ENCODE peak calls at places on chromosomes 12 and 14, in seven cellular contexts. Z is IMR-90, B is neuronal stem cell, Y is trophoblast cell, P is mesenchymal stem cell, K is H1, N is H9. S is an unnamed sample.

GRCh38 chr14:49036236-49036635 is 549.9 kb downstream of the RPS29 start:
- DNase-seq in Z (no peak), B (no peak), K (no peak), Y (no peak), N (no peak), P (no peak), S (no peak)

GRCh38 chr12:72295101-72295500 is 22.9 kb downstream of the TRHDE start:
- DNase-seq in P (no peak), Z (peak; percentile 43), Y (no peak), N (no peak), K (no peak), B (no peak), S (no peak)

GRCh38 chr12:49869816-49870500 is 27.1 kb upstream of the BCDIN3D start:
- DNase-seq in K (peak; percentile 38), N (peak; percentile 20), B (no peak), P (no peak), Y (no peak), Z (no peak), S (no peak)

GRCh38 chr12:117363953-117364486 is 2.6 kb upstream of the NOS1 start:
- DNase-seq in N (no peak), Z (no peak), B (no peak), K (no peak), P (no peak), Y (no peak), S (peak; percentile 52)

GRCh38 chr12:69275471-69275891 is 36.1 kb downstream of the CPSF6 start:
- DNase-seq in Y (no peak), B (no peak), N (no peak), K (no peak), Z (no peak), P (no peak), S (peak; percentile 48)

GRCh38 chr12:121365416-121366062 is 13.3 kb upstream of the ANAPC5 start:
- DNase-seq in B (no peak), Z (peak; percentile 13), Y (no peak), K (no peak), N (no peak), P (no peak), S (no peak)

GRCh38 chr12:78062781-78063180 is 232.1 kb downstream of the NAV3 start:
- DNase-seq in P (peak; percentile 40), Z (peak; percentile 83), N (no peak), Y (no peak), K (no peak), B (no peak), S (no peak)

GRCh38 chr12:69123909-69124638 is 115.3 kb upstream of the CPSF6 start:
- DNase-seq in Z (no peak), Y (no peak), P (no peak), N (no peak), K (no peak), B (no peak), S (no peak)

GRCh38 chr12:51389302-51389999 is 1.8 kb downstream of the GALNT6 start:
- DNase-seq in P (peak; percentile 64), B (no peak), Y (peak; percentile 55), K (no peak), N (no peak), Z (peak; percentile 93), S (no peak)

GRCh38 chr14:81436296-81437138 is 36.4 kb upstream of the STON2 start:
- DNase-seq in N (peak; percentile 85), B (peak; percentile 83), Y (peak; percentile 64), P (peak; percentile 54), Z (peak; percentile 45), K (peak; percentile 87), S (peak; percentile 91)

GRCh38 chr12:52274521-52274920 is at the start of gene KRT86:
- DNase-seq in Z (no peak), Y (no peak), N (no peak), K (no peak), B (no peak), P (no peak), S (no peak)

GRCh38 chr12:16568873-16569272 is 37.1 kb downstream of the LMO3 start:
- DNase-seq in B (no peak), K (no peak), N (no peak), P (no peak), Y (no peak), Z (no peak), S (peak; percentile 18)

GRCh38 chr12:131713349-131713748 is 2.5 kb downstream of the SFSWAP start:
- DNase-seq in K (no peak), N (no peak), B (no peak), Z (no peak), P (no peak), Y (no peak), S (peak; percentile 29)

GRCh38 chr12:20096430-20096829 is 271.9 kb upstream of the PDE3A start:
- DNase-seq in Y (no peak), K (no peak), B (no peak), Z (peak; percentile 10), P (peak; percentile 12), N (no peak), S (no peak)

GRCh38 chr12:69028941-69029729 is 96.2 kb upstream of the CPM start:
- DNase-seq in Z (no peak), P (no peak), K (no peak), N (no peak), B (no peak), Y (no peak), S (no peak)

GRCh38 chr14:101364503-101365328 is 196.6 kb upstream of the DIO3 start:
- DNase-seq in Z (no peak), B (no peak), K (no peak), Y (no peak), N (no peak), P (no peak), S (no peak)

GRCh38 chr14:104304451-104305351 is 166.3 kb downstream of the KIF26A start:
- DNase-seq in Z (no peak), Y (no peak), N (no peak), B (no peak), K (no peak), P (no peak), S (no peak)

GRCh38 chr12:22684124-22684523 is 59.2 kb downstream of the ETNK1 start:
- DNase-seq in P (no peak), K (no peak), B (no peak), Z (no peak), Y (no peak), N (no peak), S (no peak)

GRCh38 chr12:75684678-75685620 is 173.5 kb upstream of the KRR1 start:
- DNase-seq in N (no peak), K (no peak), B (no peak), Z (peak; percentile 86), Y (no peak), P (peak; percentile 71), S (no peak)

GRCh38 chr14:61420326-61420725 is 98.9 kb downstream of the PRKCH start:
- DNase-seq in Z (peak; percentile 5), Y (peak; percentile 55), B (no peak), N (no peak), K (no peak), P (no peak), S (peak; percentile 76)

GRCh38 chr14:93332032-93332852 is 594 bp downstream of the BTBD7 start:
- DNase-seq in Y (peak; percentile 64), Z (peak; percentile 49), B (peak; percentile 61), N (no peak), K (peak; percentile 80), P (peak; percentile 68), S (peak; percentile 74)

GRCh38 chr12:50685641-50686040 is 78.3 kb upstream of the ATF1 start:
- DNase-seq in K (no peak), N (no peak), B (no peak), P (no peak), Y (no peak), Z (no peak), S (peak; percentile 67)

GRCh38 chr12:4268549-4269181 is 4.9 kb upstream of the CCND2 start:
- DNase-seq in N (no peak), P (peak; percentile 34), Z (no peak), K (no peak), Y (no peak), B (no peak), S (no peak)

GRCh38 chr12:98998697-98999299 is 353.7 kb downstream of the APAF1 start:
- DNase-seq in B (peak; percentile 37), K (no peak), N (no peak), Y (no peak), P (peak; percentile 49), Z (peak; percentile 38), S (peak; percentile 47)

GRCh38 chr14:87199371-87199770 is 793.6 kb downstream of the GALC start:
- DNase-seq in B (no peak), P (no peak), Z (no peak), N (no peak), K (no peak), Y (no peak), S (no peak)

GRCh38 chr14:87196436-87196835 is 796.5 kb downstream of the GALC start:
- DNase-seq in N (no peak), Y (no peak), K (no peak), Z (no peak), B (no peak), P (peak; percentile 5), S (no peak)
- H4K8ac ChIP-seq in N (no peak overlapping the region), Y (no peak overlapping the region), K (no peak overlapping the region), Z (no peak overlapping the region), B (no peak overlapping the region), P (no peak overlapping the region), S (no peak overlapping the region)

DNA sequence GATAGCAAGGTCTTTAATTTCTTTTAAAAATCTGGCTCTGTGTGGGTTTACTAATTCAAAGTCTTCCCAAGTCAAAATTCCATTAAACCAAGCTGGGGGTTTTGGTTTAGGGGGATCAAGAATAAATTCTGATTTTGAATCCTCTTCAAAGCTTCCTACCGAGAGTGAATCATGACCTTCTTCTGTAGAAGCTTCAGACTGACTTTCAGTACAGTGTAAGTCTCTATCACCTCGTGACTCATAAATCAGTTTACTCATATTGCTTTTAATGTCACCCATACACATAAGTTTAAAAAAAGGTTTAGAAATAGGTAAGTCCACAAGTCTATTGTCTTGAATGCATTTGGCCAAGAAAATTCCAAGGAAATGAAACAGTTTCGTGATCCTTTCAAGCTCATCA is 80.6 kb upstream of the STRN3 start:
- DNase-seq in K (no peak), Y (no peak), B (no peak), Z (peak; percentile 56), P (no peak), N (no peak), S (no peak)
- H4K8ac ChIP-seq in K (no peak overlapping the region), Y (no peak overlapping the region), B (no peak overlapping the region), Z (no peak overlapping the region), P (no peak overlapping the region), N (no peak overlapping the region), S (no peak overlapping the region)

GRCh38 chr14:56120091-56120632 is 2.0 kb downstream of the PELI2 start:
- DNase-seq in P (peak; percentile 52), Y (no peak), B (no peak), N (no peak), Z (peak; percentile 46), K (no peak), S (peak; percentile 27)

GRCh38 chr14:56124296-56124695 is 6.1 kb downstream of the PELI2 start:
- DNase-seq in K (no peak), B (no peak), P (peak; percentile 40), Y (no peak), N (no peak), Z (peak; percentile 31), S (no peak)

GRCh38 chr14:56122306-56122705 is 4.1 kb downstream of the PELI2 start:
- DNase-seq in Y (no peak), N (no peak), Z (peak; percentile 17), P (no peak), B (no peak), K (no peak), S (no peak)

GRCh38 chr14:56119221-56119967 is 1.2 kb downstream of the PELI2 start:
- DNase-seq in Z (peak; percentile 52), P (peak; percentile 53), K (peak; percentile 66), N (no peak), Y (no peak), B (peak; percentile 39), S (peak; percentile 73)

GRCh38 chr14:56121786-56122185 is 3.6 kb downstream of the PELI2 start:
- DNase-seq in Z (peak; percentile 82), P (no peak), N (no peak), B (no peak), Y (no peak), K (no peak), S (no peak)
- H4K8ac ChIP-seq in Z (no peak overlapping the region), P (no peak overlapping the region), N (no peak overlapping the region), B (no peak overlapping the region), Y (no peak overlapping the region), K (no peak overlapping the region), S (no peak overlapping the region)

GRCh38 chr12:62778187-62778586 is 156.8 kb downstream of the PPM1H start:
- DNase-seq in K (no peak), Y (no peak), B (no peak), P (no peak), Z (no peak), N (no peak), S (no peak)
- H4K8ac ChIP-seq in K (no peak overlapping the region), Y (no peak overlapping the region), B (no peak overlapping the region), P (no peak overlapping the region), Z (no peak overlapping the region), N (no peak overlapping the region), S (no peak overlapping the region)

S was measured in mesendoderm.